ENCODE peak calls at places on chromosomes 11 and 22, in seven cellular contexts. One of them, this sample, is unnamed.

GRCh38 chr11:76763573-76764348 is 19.4 kb upstream of the TSKU start:
- DNase-seq in HFFc6: peak
- DNase-seq in left cardiac atrium: peak
- DNase-seq in cardiac fibroblast: peak
- DNase-seq in endothelial cell: no peak
- DNase-seq in RWPE2: no peak
- DNase-seq in anterior cingulate cortex: no peak
- DNase-seq in this sample: no peak

GRCh38 chr11:58060939-58061672 is 30.4 kb downstream of the OR6Q1 start:
- DNase-seq in endothelial cell: no peak
- DNase-seq in left cardiac atrium: no peak
- DNase-seq in HFFc6: peak
- DNase-seq in anterior cingulate cortex: no peak
- DNase-seq in RWPE2: no peak
- DNase-seq in cardiac fibroblast: peak
- DNase-seq in this sample: no peak

GRCh38 chr11:5690736-5691135 is 1.1 kb downstream of the TRIM22 start:
- DNase-seq in RWPE2: no peak
- DNase-seq in HFFc6: no peak
- DNase-seq in anterior cingulate cortex: no peak
- DNase-seq in endothelial cell: no peak
- DNase-seq in cardiac fibroblast: peak
- DNase-seq in left cardiac atrium: no peak
- DNase-seq in this sample: no peak

GRCh38 chr11:7143908-7144307 is 55.1 kb downstream of the RBMXL2 start:
- DNase-seq in anterior cingulate cortex: no peak
- DNase-seq in endothelial cell: no peak
- DNase-seq in HFFc6: peak
- DNase-seq in cardiac fibroblast: peak
- DNase-seq in RWPE2: no peak
- DNase-seq in left cardiac atrium: no peak
- DNase-seq in this sample: peak

GRCh38 chr11:106281455-106282173 is 204.2 kb downstream of the AASDHPPT start:
- DNase-seq in endothelial cell: no peak
- DNase-seq in RWPE2: no peak
- DNase-seq in HFFc6: peak
- DNase-seq in anterior cingulate cortex: no peak
- DNase-seq in left cardiac atrium: no peak
- DNase-seq in cardiac fibroblast: peak
- DNase-seq in this sample: peak

GRCh38 chr22:30224161-30224857 is 22.2 kb downstream of the LIF start:
- DNase-seq in left cardiac atrium: no peak
- DNase-seq in anterior cingulate cortex: no peak
- DNase-seq in HFFc6: peak
- DNase-seq in RWPE2: no peak
- DNase-seq in endothelial cell: no peak
- DNase-seq in cardiac fibroblast: no peak
- DNase-seq in this sample: peak

GRCh38 chr22:24466831-24467249 is 28.3 kb upstream of the UPB1 start:
- DNase-seq in left cardiac atrium: no peak
- DNase-seq in RWPE2: no peak
- DNase-seq in anterior cingulate cortex: no peak
- DNase-seq in cardiac fibroblast: peak
- DNase-seq in HFFc6: peak
- DNase-seq in endothelial cell: no peak
- DNase-seq in this sample: no peak

GRCh38 chr11:120590472-120590871 is 78.9 kb downstream of the GRIK4 start:
- DNase-seq in left cardiac atrium: no peak
- DNase-seq in endothelial cell: no peak
- DNase-seq in cardiac fibroblast: no peak
- DNase-seq in RWPE2: peak
- DNase-seq in anterior cingulate cortex: no peak
- DNase-seq in HFFc6: no peak
- DNase-seq in this sample: no peak

GRCh38 chr11:45483361-45483760 is 182.1 kb downstream of the CHST1 start:
- DNase-seq in cardiac fibroblast: no peak
- DNase-seq in left cardiac atrium: no peak
- DNase-seq in HFFc6: no peak
- DNase-seq in RWPE2: peak
- DNase-seq in anterior cingulate cortex: no peak
- DNase-seq in endothelial cell: no peak
- DNase-seq in this sample: no peak

GRCh38 chr22:40176921-40177737 is 596 bp upstream of the TNRC6B start:
- DNase-seq in cardiac fibroblast: peak
- DNase-seq in left cardiac atrium: peak
- DNase-seq in HFFc6: peak
- DNase-seq in anterior cingulate cortex: no peak
- DNase-seq in endothelial cell: peak
- DNase-seq in RWPE2: no peak
- DNase-seq in this sample: peak

GRCh38 chr11:27770576-27770975 is 70.3 kb upstream of the BDNF start:
- DNase-seq in left cardiac atrium: no peak
- DNase-seq in RWPE2: peak
- DNase-seq in cardiac fibroblast: peak
- DNase-seq in endothelial cell: no peak
- DNase-seq in anterior cingulate cortex: no peak
- DNase-seq in HFFc6: no peak
- DNase-seq in this sample: peak

GRCh38 chr11:70703141-70704052 is 305.1 kb downstream of the CTTN start:
- DNase-seq in HFFc6: no peak
- DNase-seq in anterior cingulate cortex: no peak
- DNase-seq in endothelial cell: no peak
- DNase-seq in cardiac fibroblast: no peak
- DNase-seq in left cardiac atrium: no peak
- DNase-seq in RWPE2: peak
- DNase-seq in this sample: peak

GRCh38 chr11:76067099-76067498 is 139.2 kb downstream of the WNT11 start:
- DNase-seq in left cardiac atrium: no peak
- DNase-seq in endothelial cell: no peak
- DNase-seq in cardiac fibroblast: peak
- DNase-seq in RWPE2: no peak
- DNase-seq in HFFc6: no peak
- DNase-seq in anterior cingulate cortex: no peak
- DNase-seq in this sample: no peak

GRCh38 chr22:38834991-38835390 is 8.8 kb downstream of the NPTXR start:
- DNase-seq in HFFc6: no peak
- DNase-seq in anterior cingulate cortex: no peak
- DNase-seq in endothelial cell: no peak
- DNase-seq in RWPE2: peak
- DNase-seq in cardiac fibroblast: no peak
- DNase-seq in left cardiac atrium: no peak
- DNase-seq in this sample: no peak

GRCh38 chr11:111089759-111090158 is 155.8 kb upstream of the POU2AF2 start:
- DNase-seq in endothelial cell: no peak
- DNase-seq in anterior cingulate cortex: no peak
- DNase-seq in HFFc6: no peak
- DNase-seq in RWPE2: no peak
- DNase-seq in left cardiac atrium: no peak
- DNase-seq in cardiac fibroblast: no peak
- DNase-seq in this sample: no peak

GRCh38 chr11:61795459-61795858 is 2.7 kb downstream of the FEN1 start:
- DNase-seq in RWPE2: no peak
- DNase-seq in cardiac fibroblast: no peak
- DNase-seq in anterior cingulate cortex: no peak
- DNase-seq in HFFc6: no peak
- DNase-seq in left cardiac atrium: no peak
- DNase-seq in endothelial cell: no peak
- DNase-seq in this sample: no peak

GRCh38 chr11:62548545-62549335 is 2.1 kb upstream of the AHNAK start:
- DNase-seq in HFFc6: no peak
- DNase-seq in left cardiac atrium: peak
- DNase-seq in cardiac fibroblast: peak
- DNase-seq in RWPE2: no peak
- DNase-seq in endothelial cell: no peak
- DNase-seq in anterior cingulate cortex: no peak
- DNase-seq in this sample: no peak

GRCh38 chr11:115476463-115477286 is 27.5 kb downstream of the CADM1 start:
- DNase-seq in anterior cingulate cortex: no peak
- DNase-seq in RWPE2: no peak
- DNase-seq in endothelial cell: no peak
- DNase-seq in HFFc6: no peak
- DNase-seq in cardiac fibroblast: no peak
- DNase-seq in left cardiac atrium: no peak
- DNase-seq in this sample: no peak

This sample was measured in SW480.